ENCODE peak calls at places on chromosome 6, in five cellular contexts. W, R, K, D and M are unnamed samples.

GRCh38 chr6:10759312-10759839 is 11.8 kb downstream of the TMEM14B start:
- DNase-seq in W (no peak), R (peak; percentile 40), K (no peak), D (peak; percentile 78), M (no peak)

GRCh38 chr6:140708386-140708785 is 1333.9 kb upstream of the CITED2 start:
- DNase-seq in W (no peak), R (no peak), K (no peak), D (no peak), M (no peak)

GRCh38 chr6:4564746-4565145 is 211.5 kb upstream of the CDYL start:
- DNase-seq in W (no peak), R (no peak), K (no peak), D (no peak), M (no peak)

GRCh38 chr6:162203287-162203686 is 524.3 kb downstream of the PRKN start:
- DNase-seq in W (no peak), R (no peak), K (no peak), D (no peak), M (no peak)

GRCh38 chr6:149081281-149081680 is 236.2 kb upstream of the TAB2 start:
- DNase-seq in W (no peak), R (no peak), K (no peak), D (no peak), M (no peak)

GRCh38 chr6:146803601-146804000 is 204.8 kb downstream of the ADGB start:
- DNase-seq in W (no peak), R (no peak), K (peak; percentile 56), D (no peak), M (no peak)

GRCh38 chr6:137823826-137824501 is 43.1 kb upstream of the TNFAIP3 start:
- DNase-seq in W (peak; percentile 32), R (peak; percentile 51), K (no peak), D (peak; percentile 69), M (no peak)

GRCh38 chr6:146028835-146029572 is at the start of gene GRM1:
- DNase-seq in W (no peak), R (no peak), K (no peak), D (no peak), M (no peak)

GRCh38 chr6:89385156-89385667 is 26.9 kb downstream of the RRAGD start:
- DNase-seq in W (no peak), R (no peak), K (no peak), D (no peak), M (peak; percentile 82)

GRCh38 chr6:14283600-14284235 is 166.1 kb downstream of the CD83 start:
- DNase-seq in W (no peak), R (peak; percentile 31), K (no peak), D (no peak), M (no peak)

GRCh38 chr6:25036461-25036860 is 100.7 kb upstream of the RIPOR2 start:
- DNase-seq in W (no peak), R (no peak), K (no peak), D (no peak), M (no peak)
- H3K4me1 ChIP-seq in W (peaks cover 13% of the 10 kb centered on the region), R (peaks cover 6% of the 10 kb centered on the region), K (no peaks in the 10 kb centered on the region), D (peaks cover 18% of the 10 kb centered on the region), M (no peaks in the 10 kb centered on the region)

GRCh38 chr6:158567152-158567551 is 7.3 kb downstream of the TMEM181 start:
- DNase-seq in W (no peak), R (no peak), K (peak; percentile 40), D (no peak), M (no peak)
- H3K4me1 ChIP-seq in W (peaks cover 49% of the 10 kb centered on the region), R (peaks cover 20% of the 10 kb centered on the region), K (peaks cover under 1% of the 10 kb centered on the region), D (peaks cover 7% of the 10 kb centered on the region), M (no peaks in the 10 kb centered on the region)

DNA sequence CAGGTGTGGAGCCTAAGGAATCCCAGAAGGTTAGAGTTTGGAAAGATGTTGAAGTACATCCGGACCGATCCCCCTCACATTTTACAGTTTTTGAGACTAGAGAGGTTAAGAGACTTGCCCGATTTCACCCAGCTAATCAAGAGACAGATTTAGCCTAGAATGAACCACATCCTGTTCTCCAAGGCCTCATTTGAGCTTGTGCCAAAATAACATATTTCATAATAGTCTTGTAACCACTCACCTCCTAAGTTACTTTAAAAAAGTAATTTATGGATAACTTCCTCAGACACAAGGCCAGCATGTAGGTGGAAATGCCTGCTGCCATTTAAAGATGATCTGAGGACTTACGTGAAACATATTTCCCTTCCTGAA is 39.8 kb upstream of the ARHGAP18 start:
- DNase-seq in W (no peak), R (no peak), K (no peak), D (no peak), M (no peak)
- H3K4me1 ChIP-seq in W (peaks cover 5% of the 10 kb centered on the region), R (no peaks in the 10 kb centered on the region), K (peaks cover 28% of the 10 kb centered on the region), D (peaks cover 10% of the 10 kb centered on the region), M (peaks cover 23% of the 10 kb centered on the region)

GRCh38 chr6:53064726-53065265 is 408 bp upstream of the FBXO9 start:
- DNase-seq in W (peak; percentile 97), R (peak; percentile 98), K (peak; percentile 97), D (peak; percentile 98), M (peak; percentile 97)
- H3K4me1 ChIP-seq in W (peaks cover 43% of the 10 kb centered on the region), R (peaks cover 29% of the 10 kb centered on the region), K (peaks cover 38% of the 10 kb centered on the region), D (peaks cover 27% of the 10 kb centered on the region), M (peaks cover 33% of the 10 kb centered on the region)

DNA sequence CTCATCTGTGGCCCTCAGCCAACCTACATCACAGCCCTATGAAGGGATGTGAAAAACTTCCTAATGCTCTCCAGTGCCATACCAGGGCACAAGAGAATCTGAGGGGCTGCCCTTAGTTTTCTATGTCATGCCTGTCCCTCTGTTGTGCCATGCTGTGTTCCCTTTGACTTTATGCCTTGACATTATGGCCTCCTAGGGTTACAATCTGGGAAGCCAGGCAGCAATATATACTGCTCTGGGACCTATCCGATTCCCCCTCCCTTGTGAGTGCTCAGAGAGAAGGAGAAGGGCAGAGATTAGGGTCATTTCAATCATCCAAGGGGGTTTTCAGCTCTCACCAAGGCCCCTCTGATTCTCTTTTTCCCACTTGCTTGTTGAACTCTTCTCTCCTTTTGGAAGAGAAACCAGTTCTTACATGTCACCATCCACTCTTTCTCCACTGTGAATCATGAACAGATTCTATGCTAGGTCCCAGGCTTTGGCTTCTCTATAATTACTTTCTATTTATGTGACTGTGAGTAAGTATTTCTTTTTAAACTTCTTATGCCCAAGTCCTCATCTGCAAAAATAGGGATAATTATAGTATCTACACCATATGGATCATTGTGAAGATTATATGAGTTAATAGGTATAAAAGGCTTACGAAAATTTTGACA is 14.2 kb upstream of the FRK start:
- DNase-seq in W (no peak), R (no peak), K (no peak), D (no peak), M (no peak)
- H3K4me1 ChIP-seq in W (no peaks in the 10 kb centered on the region), R (no peaks in the 10 kb centered on the region), K (peaks cover 19% of the 10 kb centered on the region), D (peaks cover 14% of the 10 kb centered on the region), M (peaks cover 24% of the 10 kb centered on the region)